ENCODE peak calls at places on chromosomes 2 and 18, in four cellular contexts. P, D, Z and M are unnamed samples.
A peak's percentile ranks its signal among the peaks of the same experiment; 100 is the strongest.

GRCh38 chr2:114068438-114068837 is 178.5 kb downstream of the ACTR3 start:
- DNase-seq in D (no peak), Z (peak; percentile 58), P (no peak), M (no peak)

GRCh38 chr2:69278366-69278765 is 108.7 kb downstream of the GFPT1 start:
- DNase-seq in D (no peak), Z (no peak), P (no peak), M (no peak)

GRCh38 chr2:159617651-159618050 is 1.3 kb upstream of the BAZ2B start:
- DNase-seq in D (no peak), P (no peak), Z (no peak), M (no peak)

GRCh38 chr18:78402440-78402839 is 577.2 kb upstream of the SALL3 start:
- DNase-seq in D (no peak), P (no peak), Z (no peak), M (no peak)

GRCh38 chr2:205731521-205731965 is 49.2 kb downstream of the NRP2 start:
- DNase-seq in Z (no peak), D (peak; percentile 22), P (no peak), M (peak; percentile 41)

GRCh38 chr18:26928669-26929313 is 63.3 kb upstream of the AQP4 start:
- DNase-seq in P (no peak), D (no peak), Z (no peak), M (no peak)

GRCh38 chr2:120856421-120856862 is 120.8 kb downstream of the GLI2 start:
- DNase-seq in P (no peak), Z (no peak), D (no peak), M (no peak)

GRCh38 chr18:9760641-9761040 is 52.5 kb downstream of the RAB31 start:
- DNase-seq in Z (no peak), D (no peak), P (no peak), M (no peak)

GRCh38 chr18:54052259-54052658 is 172.2 kb downstream of the MBD2 start:
- DNase-seq in Z (no peak), P (no peak), D (no peak), M (no peak)

GRCh38 chr2:26144953-26145680 is 27.8 kb upstream of the GAREM2 start:
- DNase-seq in Z (peak; percentile 66), P (peak; percentile 67), D (peak; percentile 78), M (peak; percentile 72)

GRCh38 chr2:239873656-239874635 is 151.2 kb downstream of the NDUFA10 start:
- DNase-seq in D (no peak), Z (no peak), P (no peak), M (peak; percentile 13)

GRCh38 chr2:220224711-220225519 is 597.5 kb downstream of the SLC4A3 start:
- DNase-seq in Z (no peak), D (no peak), P (no peak), M (no peak)

GRCh38 chr2:88187927-88188326 is 17.8 kb downstream of the THNSL2 start:
- DNase-seq in Z (no peak), P (no peak), D (no peak), M (no peak)

GRCh38 chr18:70985948-70986347 is 697.1 kb downstream of the SOCS6 start:
- DNase-seq in D (no peak), P (no peak), Z (no peak), M (no peak)

GRCh38 chr2:44130441-44130840 is 38.2 kb upstream of the PPM1B start:
- DNase-seq in Z (no peak), P (no peak), D (no peak), M (no peak)

GRCh38 chr2:187075106-187076070 is 226.4 kb upstream of the ZSWIM2 start:
- DNase-seq in Z (no peak), D (no peak), P (no peak), M (no peak)

GRCh38 chr2:220134756-220135534 is 507.5 kb downstream of the SLC4A3 start:
- DNase-seq in D (no peak), P (no peak), Z (no peak), M (no peak)

GRCh38 chr2:106030287-106031268 is 163.5 kb downstream of the UXS1 start:
- DNase-seq in D (no peak), Z (no peak), P (no peak), M (peak; percentile 29)

GRCh38 chr2:46462936-46463335 is 16.4 kb upstream of the TMEM247 start:
- DNase-seq in D (no peak), P (no peak), Z (no peak), M (no peak)

GRCh38 chr2:220129427-220129826 is 502.0 kb downstream of the SLC4A3 start:
- DNase-seq in P (no peak), D (no peak), Z (no peak), M (no peak)

GRCh38 chr2:75007061-75007460 is 48.6 kb downstream of the POLE4 start:
- DNase-seq in Z (no peak), D (no peak), P (no peak), M (no peak)

GRCh38 chr18:13388586-13389490 is 170.3 kb downstream of the LDLRAD4 start:
- DNase-seq in P (no peak), D (no peak), Z (no peak), M (no peak)

GRCh38 chr2:158317642-158318041 is 138.9 kb downstream of the CCDC148 start:
- DNase-seq in D (no peak), Z (no peak), P (no peak), M (no peak)

GRCh38 chr2:11364565-11364887 is 20.1 kb upstream of the ROCK2 start:
- DNase-seq in D (no peak), P (no peak), Z (no peak), M (no peak)

GRCh38 chr2:168245074-168245825 is 2.1 kb downstream of the STK39 start:
- DNase-seq in D (no peak), P (no peak), Z (no peak), M (no peak)

GRCh38 chr18:47418746-47419145 is 167.3 kb upstream of the SKOR2 start:
- DNase-seq in Z (no peak), D (no peak), P (no peak), M (no peak)

GRCh38 chr2:200330351-200331120 is 24.0 kb downstream of the SPATS2L start:
- DNase-seq in Z (no peak), P (no peak), D (no peak), M (no peak)

GRCh38 chr2:30664761-30665358 is 142.4 kb downstream of the CAPN13 start:
- DNase-seq in P (no peak), Z (no peak), D (no peak), M (no peak)

GRCh38 chr2:229257980-229258379 is 13.1 kb downstream of the PID1 start:
- DNase-seq in D (no peak), Z (no peak), P (no peak), M (no peak)

GRCh38 chr2:220748875-220749479 is 823.1 kb downstream of the EPHA4 start:
- DNase-seq in P (no peak), Z (peak; percentile 21), D (no peak), M (no peak)

GRCh38 chr2:68774569-68775271 is 40.1 kb downstream of the ARHGAP25 start:
- DNase-seq in D (peak; percentile 77), P (peak; percentile 85), Z (no peak), M (peak; percentile 89)

GRCh38 chr2:48227617-48228344 is 302.2 kb upstream of the STON1 start:
- DNase-seq in P (peak; percentile 23), Z (no peak), D (peak; percentile 31), M (peak; percentile 43)
- TF ChIP-seq CTCF in P (no peak), Z (no peak), D (no peak), M (no peak)

GRCh38 chr2:4576075-4576474 is 872.7 kb downstream of the DCDC2C start:
- DNase-seq in Z (no peak), P (no peak), D (no peak), M (no peak)
- TF ChIP-seq CTCF in Z (no peak), P (no peak), D (no peak), M (no peak)

DNA sequence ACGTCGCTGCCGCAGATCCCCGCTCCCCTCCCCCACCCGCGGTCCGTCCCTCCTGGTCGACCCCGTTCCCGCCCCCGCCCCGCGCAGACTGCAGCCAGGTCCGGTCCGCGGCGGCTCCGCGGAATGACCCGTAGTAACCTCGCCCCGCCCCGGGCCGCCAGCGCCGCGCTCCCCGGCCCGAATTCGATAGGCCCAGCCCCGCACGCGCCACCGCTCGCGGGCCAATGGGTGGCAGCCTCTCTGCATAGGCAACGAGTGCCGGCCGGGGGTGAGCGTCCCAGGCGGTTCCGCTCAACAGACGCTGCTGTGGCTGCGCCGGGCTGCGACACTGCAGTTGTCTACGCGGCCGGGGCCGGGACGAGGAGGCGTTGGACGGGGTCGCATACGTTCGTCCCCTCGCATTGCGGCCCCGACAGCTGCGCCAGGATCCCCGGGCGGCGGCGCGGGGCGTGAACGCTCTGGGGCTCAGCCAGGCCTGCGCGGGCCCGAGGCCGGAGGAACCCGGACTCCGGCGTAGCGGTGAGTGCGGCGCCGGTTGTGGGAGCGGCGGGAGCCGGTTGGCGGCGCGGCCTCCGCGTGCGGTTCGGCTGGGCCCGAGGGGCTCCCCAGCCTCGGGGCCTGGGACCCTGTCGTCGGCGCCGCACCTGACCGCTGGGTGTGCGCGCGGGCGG is at the start of gene ACSL3:
- DNase-seq in Z (peak; percentile 98), D (peak; percentile 98), P (peak; percentile 93), M (peak; percentile 97)
- TF ChIP-seq CTCF in Z (no peak), D (no peak), P (peak; percentile 8), M (no peak)

GRCh38 chr2:58553937-58554336 is 312.8 kb upstream of the FANCL start:
- DNase-seq in Z (no peak), P (no peak), D (no peak), M (no peak)
- TF ChIP-seq CTCF in Z (no peak), P (no peak), D (no peak), M (peak; percentile 3)

DNA sequence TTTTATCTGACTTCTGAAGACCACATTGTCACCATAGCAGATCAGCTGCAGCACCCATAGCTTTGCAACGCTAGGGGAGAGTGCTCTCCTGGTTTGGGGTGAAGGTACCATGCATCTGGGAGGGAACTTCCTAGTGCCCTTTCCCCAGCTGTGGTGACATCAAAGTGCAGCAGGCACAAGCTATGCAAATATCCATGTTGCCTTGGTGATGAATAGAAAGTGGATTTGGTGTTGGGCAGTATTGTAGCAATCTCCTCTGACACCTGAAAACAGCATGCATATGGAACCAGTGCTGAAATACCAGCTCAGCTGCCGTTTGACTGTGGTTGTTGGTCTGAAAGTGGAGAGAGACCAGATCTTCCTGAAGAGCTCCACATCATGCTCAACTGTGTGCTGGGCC is 37.1 kb downstream of the BCL2L11 start:
- DNase-seq in Z (no peak), D (no peak), P (peak; percentile 67), M (no peak)
- TF ChIP-seq CTCF in Z (no peak), D (no peak), P (no peak), M (no peak)

GRCh38 chr2:162317910-162318279 is 589 bp downstream of the IFIH1 start:
- DNase-seq in Z (no peak), P (no peak), D (no peak), M (no peak)
- TF ChIP-seq CTCF in Z (no peak), P (no peak), D (no peak), M (no peak)

DNA sequence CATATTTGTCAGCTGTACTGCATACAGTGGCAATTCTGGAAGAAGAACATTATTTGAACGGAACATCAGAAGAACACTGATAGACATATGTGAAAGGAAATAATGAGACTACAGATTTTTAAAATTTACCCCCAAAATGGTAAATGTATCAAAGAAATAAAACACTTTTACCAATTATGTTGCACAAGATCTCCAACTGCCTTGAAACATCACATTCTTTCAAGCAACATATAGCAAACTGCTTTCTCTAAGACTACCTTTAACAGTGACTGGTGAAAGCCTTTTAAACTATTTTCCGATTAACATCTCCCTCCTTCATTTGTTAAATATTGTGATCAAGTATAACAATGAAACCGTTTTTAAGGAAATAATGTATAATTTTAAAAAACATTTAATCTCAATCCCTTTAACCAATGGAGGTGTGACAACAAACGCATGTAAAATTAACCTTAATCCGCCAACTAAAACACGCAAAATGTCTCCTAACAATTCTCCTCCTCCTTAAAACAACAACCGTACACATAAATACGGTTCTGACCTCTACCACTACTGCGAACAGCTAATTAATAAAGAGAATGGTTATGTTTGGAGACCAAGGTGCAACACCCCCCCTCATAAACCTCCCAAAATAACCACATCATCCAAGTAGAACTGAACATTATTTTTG is 2.4 kb downstream of the FBXO11 start:
- DNase-seq in D (no peak), Z (no peak), P (no peak), M (no peak)
- TF ChIP-seq CTCF in D (no peak), Z (no peak), P (no peak), M (no peak)

GRCh38 chr2:201360256-201360655 is 3.1 kb upstream of the FLACC1 start:
- DNase-seq in D (no peak), P (no peak), Z (no peak), M (no peak)
- TF ChIP-seq CTCF in D (no peak), P (no peak), Z (no peak), M (no peak)